ENCODE peak calls at places on chromosomes 6 and 20, in four cellular contexts. G is SJSA1, T is left lung, M is IMR-90. F is an unnamed sample.

GRCh38 chr6:40931927-40932326 is 107.1 kb downstream of the UNC5CL start:
- DNase-seq in G (peak), T (no peak), M (peak), F (no peak)

GRCh38 chr6:7550433-7550801 is 8.9 kb downstream of the DSP start:
- DNase-seq in G (no peak), M (no peak), T (no peak), F (no peak)

GRCh38 chr20:50303573-50304500 is 113.2 kb downstream of the CEBPB start:
- DNase-seq in M (peak), G (peak), T (peak), F (peak)

GRCh38 chr6:156828280-156828703 is 51.1 kb downstream of the ARID1B start:
- DNase-seq in T (no peak), M (peak), G (peak), F (peak)

GRCh38 chr20:39264506-39265172 is 302.5 kb downstream of the DHX35 start:
- DNase-seq in M (peak), G (peak), T (peak), F (peak)

GRCh38 chr6:25537349-25538018 is 114.5 kb upstream of the SCGN start:
- DNase-seq in G (no peak), T (no peak), M (no peak), F (no peak)

GRCh38 chr6:17251953-17252352 is 29.2 kb upstream of the RBM24 start:
- DNase-seq in T (no peak), M (no peak), G (no peak), F (no peak)

GRCh38 chr20:37436527-37436926 is 84.5 kb upstream of the NNAT start:
- DNase-seq in M (no peak), G (no peak), T (no peak), F (no peak)

GRCh38 chr6:149026530-149026942 is 279.7 kb downstream of the UST start:
- DNase-seq in T (no peak), G (peak), M (peak), F (peak)

GRCh38 chr20:44637042-44637441 is 14.5 kb downstream of the ADA start:
- DNase-seq in M (no peak), T (peak), G (no peak), F (no peak)

GRCh38 chr20:56400001-56400640 is 7.7 kb downstream of the CSTF1 start:
- DNase-seq in M (peak), T (no peak), G (peak), F (no peak)

GRCh38 chr20:64035933-64036345 is at the start of gene C20orf204:
- DNase-seq in G (no peak), T (no peak), M (no peak), F (no peak)

GRCh38 chr6:11008821-11009220 is 35.3 kb downstream of the ELOVL2 start:
- DNase-seq in M (peak), T (no peak), G (peak), F (no peak)

GRCh38 chr6:150025201-150025917 is at the start of gene RAET1L:
- DNase-seq in G (peak), M (peak), T (no peak), F (peak)

GRCh38 chr6:92915466-92915865 is 503.9 kb downstream of the EPHA7 start:
- DNase-seq in M (no peak), T (no peak), G (no peak), F (no peak)

GRCh38 chr20:33401922-33402369 is 627 bp upstream of the CDK5RAP1 start:
- DNase-seq in T (no peak), M (no peak), G (no peak), F (no peak)

GRCh38 chr6:92364948-92365386 is 1054.4 kb downstream of the EPHA7 start:
- DNase-seq in M (peak), G (no peak), T (no peak), F (no peak)

GRCh38 chr6:53335224-53335994 is 13.3 kb downstream of the ELOVL5 start:
- DNase-seq in T (no peak), M (no peak), G (no peak), F (no peak)

GRCh38 chr20:41408131-41408789 is 41.6 kb upstream of the EMILIN3 start:
- DNase-seq in M (no peak), G (no peak), T (no peak), F (no peak)

GRCh38 chr20:50834599-50835005 is 39.7 kb downstream of the BCAS4 start:
- DNase-seq in G (no peak), T (peak), M (peak), F (no peak)

GRCh38 chr6:90284745-90285481 is 11.7 kb downstream of the BACH2 start:
- DNase-seq in M (peak), T (no peak), G (peak), F (no peak)

GRCh38 chr6:110233769-110234374 is 53.6 kb downstream of the CDC40 start:
- DNase-seq in G (peak), M (peak), T (no peak), F (no peak)

GRCh38 chr20:62120990-62121775 is 1.1 kb upstream of the LSM14B start:
- DNase-seq in M (peak), G (no peak), T (peak), F (no peak)

GRCh38 chr6:166335378-166336366 is 6.7 kb downstream of the SFT2D1 start:
- DNase-seq in G (no peak), M (no peak), T (no peak), F (no peak)

GRCh38 chr20:56996533-56996932 is 269.9 kb downstream of the BMP7 start:
- DNase-seq in T (no peak), G (no peak), M (no peak), F (no peak)

GRCh38 chr6:127484207-127484858 is 25.1 kb upstream of the KIAA0408 start:
- DNase-seq in G (peak), M (peak), T (no peak), F (no peak)

GRCh38 chr6:46921059-46921458 is 679 bp downstream of the ADGRF5 start:
- DNase-seq in T (no peak), M (no peak), G (no peak), F (no peak)
- H3K27ac ChIP-seq in T (peak), M (no peak), G (no peak), F (peak)

GRCh38 chr6:42771741-42772100 is 10.1 kb upstream of the BICRAL start:
- DNase-seq in T (no peak), M (no peak), G (no peak), F (no peak)

GRCh38 chr6:42777126-42777822 is 4.6 kb upstream of the BICRAL start:
- DNase-seq in M (peak), G (peak), T (no peak), F (no peak)

GRCh38 chr6:42769051-42769450 is 12.8 kb upstream of the BICRAL start:
- DNase-seq in T (no peak), M (no peak), G (no peak), F (no peak)

GRCh38 chr6:42778072-42778471 is 3.8 kb upstream of the BICRAL start:
- DNase-seq in G (no peak), M (no peak), T (no peak), F (no peak)

GRCh38 chr6:42774201-42774600 is 7.7 kb upstream of the BICRAL start:
- DNase-seq in G (no peak), T (no peak), M (no peak), F (no peak)
- H3K27ac ChIP-seq in G (no peak), T (peak), M (no peak), F (peak)

GRCh38 chr20:3994125-3994524 is 21.2 kb downstream of the RNF24 start:
- DNase-seq in T (no peak), G (no peak), M (no peak), F (no peak)
- H3K27ac ChIP-seq in T (no peak), G (no peak), M (no peak), F (no peak)

GRCh38 chr6:100461920-100462295 is 2.8 kb downstream of the SIM1 start:
- DNase-seq in M (no peak), T (no peak), G (peak), F (no peak)
- H3K27ac ChIP-seq in M (no peak), T (no peak), G (peak), F (no peak)

GRCh38 chr6:112237066-112237465 is 17.3 kb downstream of the LAMA4 start:
- DNase-seq in T (no peak), M (no peak), G (no peak), F (no peak)

GRCh38 chr6:112237644-112238043 is 16.7 kb downstream of the LAMA4 start:
- DNase-seq in T (no peak), G (no peak), M (peak), F (peak)

GRCh38 chr6:112234596-112234995 is 19.8 kb downstream of the LAMA4 start:
- DNase-seq in M (no peak), G (no peak), T (no peak), F (no peak)

GRCh38 chr6:112233864-112234263 is 20.5 kb downstream of the LAMA4 start:
- DNase-seq in G (no peak), T (no peak), M (peak), F (no peak)

GRCh38 chr6:112235956-112236355 is 18.4 kb downstream of the LAMA4 start:
- DNase-seq in T (no peak), G (no peak), M (peak), F (no peak)
- H3K27ac ChIP-seq in T (no peak), G (no peak), M (no peak), F (no peak)

DNA sequence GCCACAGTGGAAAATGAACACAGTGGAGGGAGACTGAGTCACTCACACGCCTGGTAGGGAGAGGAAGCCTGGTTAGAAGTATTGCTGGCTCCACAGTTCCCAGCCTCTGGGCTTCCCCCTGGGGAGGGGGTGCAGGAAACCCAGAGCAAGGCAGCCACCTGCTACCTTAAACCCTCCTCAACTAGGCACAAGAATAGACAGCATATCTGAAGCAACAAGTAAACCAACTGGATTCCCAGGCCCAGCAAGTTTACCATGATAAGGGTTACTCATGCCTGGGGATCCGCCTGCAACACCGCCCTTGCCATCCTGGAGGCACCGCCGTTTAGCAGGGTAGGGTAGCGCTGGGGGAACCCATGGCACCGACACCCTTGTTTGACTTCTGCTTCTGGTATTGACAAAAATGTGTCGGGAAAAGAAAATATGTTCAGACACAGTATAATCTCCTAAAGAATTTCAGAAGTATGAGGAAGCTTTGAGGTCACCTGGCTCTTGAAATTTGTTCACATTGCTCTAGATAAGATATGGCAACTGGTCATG is 38.3 kb downstream of the SLC22A23 start:
- DNase-seq in G (no peak), T (no peak), M (peak), F (no peak)
- H3K27ac ChIP-seq in G (no peak), T (no peak), M (no peak), F (no peak)

GRCh38 chr6:5763871-5764270 is 242.9 kb downstream of the NRN1 start:
- DNase-seq in M (peak), G (no peak), T (no peak), F (no peak)

GRCh38 chr6:5764401-5764955 is 242.2 kb downstream of the NRN1 start:
- DNase-seq in M (peak), G (no peak), T (no peak), F (no peak)

GRCh38 chr6:5766260-5766659 is 240.5 kb downstream of the NRN1 start:
- DNase-seq in T (no peak), G (no peak), M (no peak), F (no peak)

GRCh38 chr6:5763407-5763806 is 243.3 kb downstream of the NRN1 start:
- DNase-seq in T (no peak), G (no peak), M (peak), F (no peak)

GRCh38 chr6:5765141-5765760 is 241.5 kb downstream of the NRN1 start:
- DNase-seq in G (no peak), M (no peak), T (no peak), F (no peak)
- H3K27ac ChIP-seq in G (no peak), M (no peak), T (no peak), F (no peak)

DNA sequence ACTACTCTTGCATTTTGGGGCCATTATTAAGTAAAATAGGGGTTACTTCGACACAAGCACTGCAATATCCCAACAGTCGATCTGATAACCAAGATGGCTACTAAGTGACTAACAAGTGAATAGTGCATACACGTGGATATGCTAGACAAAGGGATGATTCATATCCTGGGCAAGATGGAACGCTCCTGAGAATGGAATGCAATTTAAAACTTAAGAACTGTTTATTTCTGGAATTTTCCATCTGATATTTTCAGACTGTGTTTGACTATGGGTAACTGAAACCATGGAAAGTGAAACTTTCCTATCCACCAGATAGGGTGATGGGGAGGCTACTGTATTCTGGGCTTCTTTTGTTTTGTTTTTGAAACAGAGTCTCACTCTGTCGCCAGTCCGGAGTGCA is 66.5 kb downstream of the ILRUN start:
- DNase-seq in G (peak), T (no peak), M (peak), F (no peak)
- H3K27ac ChIP-seq in G (peak), T (no peak), M (peak), F (peak)

GRCh38 chr6:46509063-46509462 is 17.8 kb upstream of the RCAN2 start:
- DNase-seq in T (no peak), M (no peak), G (no peak), F (no peak)

GRCh38 chr6:46507426-46507825 is 16.2 kb upstream of the RCAN2 start:
- DNase-seq in M (no peak), T (no peak), G (no peak), F (no peak)

GRCh38 chr6:46511320-46511719 is 20.1 kb upstream of the RCAN2 start:
- DNase-seq in M (no peak), G (no peak), T (no peak), F (no peak)

GRCh38 chr6:46510656-46511055 is 19.4 kb upstream of the RCAN2 start:
- DNase-seq in M (no peak), T (no peak), G (peak), F (peak)

DNA sequence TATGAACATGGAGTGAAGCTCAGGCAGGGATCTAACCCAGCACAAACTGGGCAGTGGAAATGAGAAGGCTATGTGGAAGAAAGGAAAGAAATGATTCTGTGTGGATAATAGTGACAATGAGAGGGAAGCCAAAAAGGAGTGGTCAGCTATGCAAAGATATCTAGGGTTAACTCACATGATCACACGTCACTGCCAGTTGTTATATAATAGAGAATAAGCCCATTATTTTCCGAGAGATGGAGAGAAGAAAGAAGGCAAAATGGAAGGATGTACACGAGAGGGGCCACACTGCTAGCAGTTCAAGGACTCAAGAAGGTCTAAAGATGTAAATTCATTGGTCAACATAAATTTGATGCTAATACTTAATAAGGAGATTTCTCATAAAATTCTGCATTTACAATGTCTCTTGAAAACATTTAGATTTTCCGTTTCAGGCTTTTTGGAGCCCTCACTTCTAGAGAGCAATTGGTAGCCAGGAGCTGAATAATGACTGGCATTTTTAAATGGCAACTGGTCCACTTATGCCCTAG is 18.8 kb upstream of the RCAN2 start:
- DNase-seq in T (no peak), G (no peak), M (no peak), F (no peak)
- H3K27ac ChIP-seq in T (peak), G (no peak), M (no peak), F (no peak)

GRCh38 chr6:56400273-56400672 is 152.9 kb upstream of the COL21A1 start:
- DNase-seq in G (no peak), T (no peak), M (no peak), F (no peak)

GRCh38 chr6:56406276-56407269 is 159.2 kb upstream of the COL21A1 start:
- DNase-seq in M (no peak), T (no peak), G (no peak), F (no peak)

GRCh38 chr6:56401477-56402070 is 154.2 kb upstream of the COL21A1 start:
- DNase-seq in T (no peak), M (no peak), G (no peak), F (no peak)

GRCh38 chr6:56399672-56400263 is 152.4 kb upstream of the COL21A1 start:
- DNase-seq in T (no peak), M (no peak), G (no peak), F (no peak)

DNA sequence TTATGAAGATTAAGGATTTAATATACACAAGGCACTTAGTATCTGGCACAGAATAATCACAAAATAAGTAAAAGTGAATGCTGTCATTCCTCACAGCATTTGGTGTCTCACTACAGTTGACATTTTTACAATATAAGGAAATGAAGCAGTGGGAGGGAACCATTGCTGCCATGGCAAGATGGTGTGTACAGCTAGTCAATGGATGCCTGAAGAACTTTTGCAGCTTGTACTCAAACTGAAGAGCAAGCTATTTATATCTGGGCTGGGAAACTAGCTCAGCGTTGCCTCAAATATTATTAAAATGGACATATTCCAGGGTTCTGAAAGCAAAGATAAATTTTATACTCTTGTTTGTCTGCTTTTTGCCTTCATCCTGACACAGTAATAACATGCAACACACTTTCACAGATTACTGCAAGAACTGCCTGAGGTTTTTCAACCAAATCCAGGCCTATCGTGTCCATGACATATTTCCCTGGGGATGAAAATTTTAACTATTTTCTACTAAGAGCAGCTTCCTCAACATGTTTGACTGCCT is 156.4 kb upstream of the COL21A1 start:
- DNase-seq in M (no peak), G (no peak), T (no peak), F (no peak)
- H3K27ac ChIP-seq in M (no peak), G (no peak), T (peak), F (no peak)

F was measured in adrenal gland.